ENCODE peak calls at places on chromosome 17, in six cellular contexts. D, Z, O, V, I and E are unnamed samples. For H3K4me1, the result is how much of the 10 kb centered on the place peaks cover.

GRCh38 chr17:36616391-36617029 is 15.1 kb downstream of the MRM1 start:
- DNase-seq in D (no peak), Z (no peak), O (no peak), V (no peak), I (no peak), E (no peak)

GRCh38 chr17:33024688-33025486 is 33.2 kb downstream of the SPACA3 start:
- DNase-seq in D (no peak), Z (no peak), O (no peak), V (no peak), I (no peak), E (no peak)

GRCh38 chr17:27009087-27009486 is 284.8 kb upstream of the WSB1 start:
- DNase-seq in D (no peak), Z (no peak), O (no peak), V (no peak), I (no peak), E (no peak)

GRCh38 chr17:63948521-63948920 is 16.4 kb upstream of the CD79B start:
- DNase-seq in D (no peak), Z (no peak), O (no peak), V (no peak), I (no peak), E (no peak)

GRCh38 chr17:60526726-60527125 is 684 bp upstream of the APPBP2 start:
- DNase-seq in D (no peak), Z (no peak), O (peak), V (no peak), I (peak), E (peak)

GRCh38 chr17:33651631-33652030 is 358.5 kb upstream of the ASIC2 start:
- DNase-seq in D (no peak), Z (peak), O (no peak), V (no peak), I (peak), E (no peak)

GRCh38 chr17:67412057-67412456 is 35.0 kb downstream of the PITPNC1 start:
- DNase-seq in D (no peak), Z (peak), O (no peak), V (no peak), I (no peak), E (no peak)

GRCh38 chr17:44385287-44386181 is 3.9 kb downstream of the ITGA2B start:
- DNase-seq in D (peak), Z (peak), O (peak), V (peak), I (peak), E (peak)

GRCh38 chr17:78899361-78900260 is 3.4 kb downstream of the CEP295NL start:
- DNase-seq in D (peak), Z (no peak), O (peak), V (peak), I (peak), E (no peak)

GRCh38 chr17:930258-930657 is 49.3 kb downstream of the NXN start:
- DNase-seq in D (no peak), Z (peak), O (no peak), V (no peak), I (no peak), E (no peak)

GRCh38 chr17:7842380-7842949 is 8.4 kb downstream of the KDM6B start:
- DNase-seq in D (peak), Z (peak), O (no peak), V (peak), I (peak), E (peak)

GRCh38 chr17:37191219-37191618 is 184.6 kb upstream of the C17orf78 start:
- DNase-seq in D (no peak), Z (no peak), O (no peak), V (no peak), I (no peak), E (no peak)

GRCh38 chr17:83089322-83090156 is 10.1 kb downstream of the METRNL start:
- DNase-seq in D (no peak), Z (no peak), O (no peak), V (no peak), I (peak), E (no peak)

GRCh38 chr17:31394544-31394943 is 3.1 kb downstream of the RAB11FIP4 start:
- DNase-seq in D (no peak), Z (peak), O (no peak), V (peak), I (peak), E (no peak)

GRCh38 chr17:34177642-34178041 is 77.4 kb upstream of the CCL2 start:
- DNase-seq in D (no peak), Z (no peak), O (no peak), V (no peak), I (peak), E (no peak)

GRCh38 chr17:59893617-59894100 is 738 bp downstream of the RPS6KB1 start:
- DNase-seq in D (no peak), Z (peak), O (peak), V (no peak), I (peak), E (no peak)

GRCh38 chr17:28643979-28644781 is 778 bp downstream of the BLTP2 start:
- DNase-seq in D (peak), Z (peak), O (peak), V (peak), I (peak), E (no peak)

GRCh38 chr17:40555296-40556190 is 9.7 kb downstream of the CCR7 start:
- DNase-seq in D (no peak), Z (no peak), O (no peak), V (no peak), I (no peak), E (peak)

GRCh38 chr17:62193297-62193696 is 128.2 kb upstream of the MED13 start:
- DNase-seq in D (no peak), Z (no peak), O (no peak), V (no peak), I (no peak), E (no peak)

GRCh38 chr17:36641331-36641876 is 40.0 kb downstream of the MRM1 start:
- DNase-seq in D (no peak), Z (no peak), O (no peak), V (no peak), I (no peak), E (no peak)

GRCh38 chr17:35094902-35095301 is 24.8 kb downstream of the RAD51D start:
- DNase-seq in D (no peak), Z (peak), O (no peak), V (no peak), I (peak), E (no peak)

GRCh38 chr17:69150333-69150732 is 8.6 kb upstream of the ABCA6 start:
- DNase-seq in D (no peak), Z (no peak), O (no peak), V (no peak), I (no peak), E (no peak)

GRCh38 chr17:61874075-61874474 is 10.7 kb upstream of the BRIP1 start:
- DNase-seq in D (no peak), Z (no peak), O (no peak), V (no peak), I (no peak), E (no peak)

GRCh38 chr17:4625181-4625601 is 16.3 kb downstream of the ALOX15 start:
- DNase-seq in D (no peak), Z (no peak), O (no peak), V (no peak), I (peak), E (no peak)

GRCh38 chr17:19403021-19403420 is 8.0 kb upstream of the RNF112 start:
- DNase-seq in D (no peak), Z (no peak), O (no peak), V (no peak), I (no peak), E (no peak)

GRCh38 chr17:7218774-7219173 is 862 bp downstream of the DLG4 start:
- DNase-seq in D (no peak), Z (no peak), O (no peak), V (no peak), I (no peak), E (no peak)

GRCh38 chr17:77723909-77724875 is 234.3 kb upstream of the TNRC6C start:
- DNase-seq in D (no peak), Z (no peak), O (no peak), V (no peak), I (no peak), E (peak)

GRCh38 chr17:68398731-68399637 is 58.3 kb downstream of the WIPI1 start:
- DNase-seq in D (peak), Z (peak), O (peak), V (peak), I (peak), E (peak)

GRCh38 chr17:44324571-44325275 is at the start of gene SLC25A39:
- DNase-seq in D (peak), Z (peak), O (peak), V (peak), I (peak), E (peak)

GRCh38 chr17:70863436-70864248 is 694.3 kb downstream of the KCNJ2 start:
- DNase-seq in D (no peak), Z (no peak), O (no peak), V (no peak), I (peak), E (no peak)

GRCh38 chr17:50586421-50587247 is 26.1 kb downstream of the CACNA1G start:
- DNase-seq in D (no peak), Z (no peak), O (no peak), V (no peak), I (no peak), E (no peak)

GRCh38 chr17:40323731-40324650 is 15.0 kb downstream of the RARA start:
- DNase-seq in D (peak), Z (no peak), O (no peak), V (peak), I (peak), E (no peak)

GRCh38 chr17:54948380-54948779 is 20.1 kb downstream of the COX11 start:
- DNase-seq in D (no peak), Z (peak), O (no peak), V (no peak), I (peak), E (no peak)

GRCh38 chr17:81717766-81718089 is 5.6 kb downstream of the SLC25A10 start:
- DNase-seq in D (no peak), Z (no peak), O (no peak), V (no peak), I (no peak), E (no peak)

GRCh38 chr17:15917021-15917438 is 27.9 kb upstream of the ADORA2B start:
- DNase-seq in D (no peak), Z (no peak), O (no peak), V (no peak), I (no peak), E (no peak)

GRCh38 chr17:489758-490329 is 137.2 kb upstream of the RPH3AL start:
- DNase-seq in D (peak), Z (peak), O (peak), V (peak), I (peak), E (no peak)

GRCh38 chr17:16872351-16872751 is 99.6 kb downstream of the TNFRSF13B start:
- DNase-seq in D (no peak), Z (no peak), O (no peak), V (no peak), I (peak), E (no peak)

GRCh38 chr17:81096741-81097133 is 61.8 kb downstream of the BAIAP2 start:
- DNase-seq in D (no peak), Z (no peak), O (no peak), V (no peak), I (no peak), E (no peak)

GRCh38 chr17:44779211-44780025 is 20.6 kb downstream of the ADAM11 start:
- DNase-seq in D (peak), Z (peak), O (peak), V (peak), I (peak), E (no peak)

DNA sequence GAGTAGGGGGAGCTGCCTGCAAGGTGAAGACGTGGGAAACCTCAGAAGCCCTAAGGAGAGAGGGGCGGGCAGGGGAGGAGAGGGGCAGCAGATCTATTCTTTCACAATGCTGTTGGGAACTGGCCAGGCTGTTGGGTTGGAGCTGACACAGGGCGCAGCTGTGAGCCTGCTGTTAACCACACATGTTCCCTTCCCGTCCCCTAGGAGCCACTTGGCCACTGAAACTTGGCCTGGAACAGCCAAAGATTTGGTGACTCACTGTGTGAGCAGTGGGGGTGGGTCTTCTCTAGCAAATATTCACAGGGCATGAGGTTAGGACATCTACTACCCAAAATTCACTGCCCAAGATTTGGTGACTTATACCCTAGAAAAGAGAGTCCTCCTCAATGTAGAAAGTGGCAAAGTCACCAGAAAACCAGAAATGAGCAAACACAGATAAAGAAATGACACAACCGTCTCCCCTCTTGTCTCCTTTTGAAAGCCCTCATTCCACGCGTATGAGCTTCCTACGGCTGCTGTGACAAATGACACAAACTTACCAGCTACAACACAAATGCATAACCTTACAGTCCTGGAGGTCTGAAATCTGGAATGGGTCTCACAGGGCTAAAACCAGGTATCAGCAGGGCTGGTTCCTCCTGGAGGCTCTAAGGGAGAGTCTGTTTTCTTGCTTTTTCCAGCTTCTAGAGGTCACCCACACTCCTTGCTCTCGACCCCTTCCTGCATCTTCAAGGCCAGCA is 6.3 kb downstream of the TBC1D16 start:
- DNase-seq in D (peak), Z (no peak), O (no peak), V (peak), I (peak), E (peak)
- H3K27ac ChIP-seq in D (peak), Z (no peak), O (no peak), V (peak), I (peak), E (peak)

GRCh38 chr17:43003542-43004172 is 2.9 kb upstream of the IFI35 start:
- DNase-seq in D (no peak), Z (peak), O (no peak), V (no peak), I (peak), E (no peak)
- H3K4me1 ChIP-seq in D (under half), Z (half or more), O (under half), V (under half), I (under half), E (under half)

GRCh38 chr17:49390548-49391324 is 23.9 kb downstream of the PHB1 start:
- DNase-seq in D (peak), Z (no peak), O (no peak), V (peak), I (no peak), E (no peak)

GRCh38 chr17:49397586-49397985 is 17.1 kb downstream of the PHB1 start:
- DNase-seq in D (no peak), Z (no peak), O (no peak), V (no peak), I (peak), E (no peak)

GRCh38 chr17:49388290-49388640 is 26.2 kb upstream of the ZNF652 start:
- DNase-seq in D (no peak), Z (no peak), O (no peak), V (no peak), I (no peak), E (no peak)

GRCh38 chr17:49388692-49389513 is 25.8 kb downstream of the PHB1 start:
- DNase-seq in D (no peak), Z (no peak), O (no peak), V (no peak), I (peak), E (no peak)

DNA sequence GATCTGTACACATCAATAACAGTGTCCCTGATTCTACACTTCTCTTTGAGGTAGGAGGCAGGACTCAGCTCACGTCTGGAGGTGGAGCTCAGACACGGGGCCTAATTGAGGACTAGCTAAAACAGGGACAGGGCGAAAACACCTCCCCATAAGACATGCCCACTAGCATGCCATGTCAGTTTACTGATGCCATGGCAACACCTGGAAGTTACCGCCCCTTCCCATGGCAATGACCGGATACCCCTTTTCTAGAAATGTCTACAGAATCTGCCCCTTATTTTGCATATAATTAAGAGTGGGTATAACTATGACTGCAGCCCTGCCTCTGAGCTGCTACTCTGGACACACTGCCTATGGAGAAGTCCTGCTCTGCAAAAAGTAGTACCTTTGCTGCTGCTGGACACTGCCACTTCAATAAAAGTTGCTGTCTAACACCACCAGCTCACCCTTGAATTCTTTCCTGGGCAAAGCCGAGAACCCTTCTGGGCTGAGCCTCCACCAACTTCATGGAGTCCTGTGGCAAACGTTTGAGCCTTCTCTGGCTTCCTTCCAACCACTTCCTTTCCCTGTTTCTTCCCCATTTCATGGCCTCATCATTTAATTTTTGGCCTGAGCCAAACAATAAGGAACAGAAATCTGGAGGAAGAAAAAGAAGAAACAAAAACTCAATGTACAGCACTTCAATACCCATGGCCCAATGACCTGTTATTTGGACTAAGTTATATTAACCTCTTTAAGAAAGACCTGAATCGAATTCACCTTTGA is 21.0 kb downstream of the PHB1 start:
- DNase-seq in D (no peak), Z (no peak), O (no peak), V (no peak), I (no peak), E (no peak)
- H3K27ac ChIP-seq in D (no peak), Z (peak), O (no peak), V (no peak), I (no peak), E (no peak)

GRCh38 chr17:56676807-56677206 is 83.3 kb downstream of the NOG start:
- DNase-seq in D (no peak), Z (peak), O (no peak), V (no peak), I (peak), E (no peak)
- H3K4me1 ChIP-seq in D (under half), Z (under half), O (under half), V (under half), I (under half), E (under half)

GRCh38 chr17:10105513-10106001 is 92.8 kb downstream of the GAS7 start:
- DNase-seq in D (no peak), Z (no peak), O (no peak), V (no peak), I (peak), E (no peak)
- H3K27ac ChIP-seq in D (peak), Z (no peak), O (no peak), V (peak), I (peak), E (peak)